ENCODE peak calls at places on chromosome 22, in eight cellular contexts. A is OCI-LY7, Y is mammary epithelial cell, W is HCT116, Z is hepatocyte, T is fibroblast of lung, Q is H9, O is neural progenitor cell. R is an unnamed sample.

GRCh38 chr22:27130949-27131745 is 473.8 kb downstream of the MIAT start:
- DNase-seq in Y (no peak), W (no peak), Z (no peak), T (peak; percentile 85), A (no peak), O (no peak), Q (no peak), R (no peak)

GRCh38 chr22:27752771-27753170 is 48.8 kb downstream of the MN1 start:
- DNase-seq in Z (peak; percentile 34), Y (peak; percentile 93), Q (no peak), O (no peak), A (no peak), T (peak; percentile 61), W (no peak), R (peak; percentile 71)

GRCh38 chr22:33000342-33001280 is 57.6 kb downstream of the SYN3 start:
- DNase-seq in A (peak; percentile 73), Z (peak; percentile 78), T (peak; percentile 37), O (peak; percentile 91), Q (peak; percentile 88), Y (peak; percentile 44), W (no peak), R (no peak)

GRCh38 chr22:42313204-42313603 is 42.8 kb upstream of the TCF20 start:
- DNase-seq in Y (no peak), O (no peak), Z (no peak), A (peak; percentile 39), T (no peak), W (no peak), Q (no peak), R (no peak)

GRCh38 chr22:46365166-46365624 is 29.7 kb downstream of the TRMU start:
- DNase-seq in A (no peak), O (no peak), Q (no peak), W (no peak), Y (no peak), Z (no peak), T (no peak), R (no peak)

GRCh38 chr22:24067587-24068376 is 56.7 kb downstream of the CABIN1 start:
- DNase-seq in Y (no peak), Z (no peak), Q (no peak), O (no peak), A (peak; percentile 25), W (no peak), T (no peak), R (no peak)

GRCh38 chr22:31715157-31715778 is 34.7 kb downstream of the PRR14L start:
- DNase-seq in W (no peak), A (no peak), Z (no peak), Y (no peak), Q (no peak), O (no peak), T (no peak), R (no peak)

GRCh38 chr22:29503811-29504372 is 23.9 kb downstream of the NEFH start:
- DNase-seq in O (peak; percentile 76), W (no peak), Z (peak; percentile 71), T (peak; percentile 74), Y (no peak), A (no peak), Q (no peak), R (no peak)

GRCh38 chr22:31148953-31149627 is 8.8 kb upstream of the PLA2G3 start:
- DNase-seq in A (peak; percentile 61), O (peak; percentile 83), T (peak; percentile 67), Y (peak; percentile 48), W (peak; percentile 66), Z (peak; percentile 84), Q (peak; percentile 91), R (no peak)

GRCh38 chr22:23606204-23607131 is 25.7 kb downstream of the DRICH1 start:
- DNase-seq in A (no peak), Z (no peak), Y (no peak), T (no peak), O (no peak), W (no peak), Q (no peak), R (no peak)

GRCh38 chr22:40791241-40791640 is 27.9 kb downstream of the SLC25A17 start:
- DNase-seq in O (no peak), Q (no peak), A (no peak), T (peak; percentile 58), W (no peak), Z (no peak), Y (no peak), R (no peak)

GRCh38 chr22:49075150-49075549 is 752.5 kb downstream of the BRD1 start:
- DNase-seq in Y (no peak), O (no peak), Q (no peak), A (no peak), W (no peak), T (no peak), Z (no peak), R (no peak)

GRCh38 chr22:27919943-27920755 is 1.1 kb upstream of the PITPNB start:
- DNase-seq in T (peak; percentile 68), O (peak; percentile 84), W (no peak), Z (peak; percentile 57), A (no peak), Y (peak; percentile 58), Q (peak; percentile 60), R (no peak)

GRCh38 chr22:46125816-46126770 is 24.2 kb upstream of the PPARA start:
- DNase-seq in Y (no peak), Q (no peak), W (no peak), T (no peak), A (no peak), O (no peak), Z (no peak), R (no peak)

GRCh38 chr22:23196165-23196564 is 15.9 kb downstream of the BCR start:
- DNase-seq in Z (no peak), Y (no peak), T (no peak), O (no peak), W (no peak), Q (no peak), A (no peak), R (no peak)

GRCh38 chr22:49244466-49245420 is 582.9 kb downstream of the BRD1 start:
- DNase-seq in Q (peak; percentile 14), Y (no peak), T (no peak), Z (no peak), A (no peak), O (no peak), W (no peak), R (no peak)

GRCh38 chr22:50528682-50529415 is 963 bp downstream of the TYMP start:
- DNase-seq in O (no peak), W (no peak), T (no peak), Q (no peak), Y (no peak), A (peak; percentile 23), Z (no peak), R (no peak)

GRCh38 chr22:16955678-16956210 is 52.3 kb downstream of the GAB4 start:
- DNase-seq in Y (no peak), Z (peak; percentile 26), T (no peak), O (no peak), Q (no peak), W (no peak), A (no peak), R (no peak)

GRCh38 chr22:20239063-20239950 is 28.8 kb downstream of the RTN4R start:
- DNase-seq in Y (no peak), O (no peak), Z (peak; percentile 34), T (peak; percentile 37), W (no peak), A (no peak), Q (no peak), R (no peak)

GRCh38 chr22:49119551-49119952 is 708.1 kb downstream of the BRD1 start:
- DNase-seq in Z (peak; percentile 62), T (no peak), O (peak; percentile 47), Y (no peak), A (no peak), Q (peak; percentile 48), W (no peak), R (no peak)

GRCh38 chr22:17638182-17638431 is 450 bp upstream of the BCL2L13 start:
- DNase-seq in Y (no peak), T (no peak), Q (no peak), O (no peak), Z (no peak), W (no peak), A (peak; percentile 37), R (no peak)

GRCh38 chr22:27749597-27750225 is 51.8 kb downstream of the MN1 start:
- DNase-seq in T (peak; percentile 61), Q (peak; percentile 59), Z (peak; percentile 70), Y (peak; percentile 29), W (no peak), A (no peak), O (peak; percentile 69), R (no peak)

DNA sequence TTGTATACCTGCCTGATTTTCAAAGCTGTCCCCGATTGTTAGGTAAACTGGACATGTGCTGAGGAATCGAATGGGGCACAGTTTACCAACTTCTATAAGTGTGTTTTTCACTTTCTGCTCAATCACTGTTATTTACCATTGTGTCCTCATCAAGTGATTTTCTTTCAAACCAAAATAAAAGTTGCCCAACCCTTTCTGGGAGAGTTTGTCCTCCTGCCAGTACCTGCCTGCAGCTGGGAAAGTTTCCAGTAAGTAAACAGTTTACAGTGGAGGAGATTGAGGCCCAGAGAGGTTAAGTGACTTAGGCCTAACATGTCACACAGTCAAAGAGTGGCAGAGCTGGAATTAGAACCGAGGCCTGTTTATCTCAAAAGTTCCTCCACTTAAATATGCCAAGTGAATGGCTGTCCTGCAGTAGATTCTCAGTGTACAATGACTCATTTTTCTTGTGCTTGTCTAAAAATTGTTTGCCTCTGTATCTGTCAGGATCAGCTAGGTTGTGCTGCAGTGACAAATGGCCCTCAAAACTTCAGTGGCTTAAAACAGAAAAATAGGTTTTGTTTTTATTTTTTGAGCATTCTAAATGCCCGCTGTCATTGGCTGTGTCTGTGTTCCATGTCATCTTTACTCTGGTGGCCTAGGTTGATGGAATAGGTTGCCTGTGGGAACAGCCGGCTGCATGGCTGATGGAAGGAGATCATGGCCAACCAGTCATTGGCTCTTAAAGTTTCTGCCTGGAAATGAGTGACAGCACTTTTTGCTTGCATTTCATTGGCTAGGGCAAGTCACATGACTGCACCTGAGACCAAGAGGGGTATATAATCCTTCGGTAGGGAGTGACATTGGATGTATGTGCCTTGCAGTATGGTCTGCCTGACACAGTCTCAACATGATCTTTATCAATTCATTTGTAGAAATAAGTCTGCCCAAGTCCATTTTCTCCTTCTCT is 61.8 kb upstream of the CRYBB3 start:
- DNase-seq in Y (no peak), A (peak; percentile 45), Q (no peak), Z (no peak), T (no peak), W (peak; percentile 4), O (no peak), R (no peak)
- H3K4me1 ChIP-seq in Y (peaks cover 11% of the 10 kb centered on the region), A (no peaks in the 10 kb centered on the region), Q (peaks cover 2% of the 10 kb centered on the region), Z (peaks cover 24% of the 10 kb centered on the region), T (no peaks in the 10 kb centered on the region), W (no peaks in the 10 kb centered on the region), O (no peaks in the 10 kb centered on the region), R (peaks cover 13% of the 10 kb centered on the region)

GRCh38 chr22:36818010-36818642 is 1.3 kb upstream of the PVALB start:
- DNase-seq in Q (no peak), A (no peak), O (no peak), Z (no peak), W (no peak), Y (peak; percentile 11), T (peak; percentile 6), R (no peak)
- H2AFZ ChIP-seq in Q (no peak overlapping the region), A (no peak overlapping the region), O (no peak overlapping the region), Z (no peak overlapping the region), W (no peak overlapping the region), Y (no peak overlapping the region), T (no peak overlapping the region), R (no peak overlapping the region)

GRCh38 chr22:37970864-37971263 is 13.5 kb downstream of the SOX10 start:
- DNase-seq in Y (no peak), A (no peak), T (no peak), O (no peak), Q (no peak), W (no peak), Z (no peak), R (no peak)
- H3K4me1 ChIP-seq in Y (peaks cover 17% of the 10 kb centered on the region), A (no peaks in the 10 kb centered on the region), T (peaks cover under 1% of the 10 kb centered on the region), O (peaks cover 35% of the 10 kb centered on the region), Q (no peaks in the 10 kb centered on the region), W (no peaks in the 10 kb centered on the region), Z (no peaks in the 10 kb centered on the region), R (peaks cover 7% of the 10 kb centered on the region)

GRCh38 chr22:43535741-43536140 is 123.9 kb downstream of the MPPED1 start:
- DNase-seq in Z (no peak), O (no peak), T (no peak), Q (no peak), A (no peak), Y (peak; percentile 89), W (no peak), R (peak; percentile 78)
- H2AFZ ChIP-seq in Z (no peak overlapping the region), O (no peak overlapping the region), T (no peak overlapping the region), Q (no peak overlapping the region), A (no peak overlapping the region), Y (peak overlapping the region; percentile 4), W (no peak overlapping the region), R (no peak overlapping the region)